ENCODE peak calls at places on chromosomes 6 and 20, in ten cellular contexts. J is brain microvascular endothelial cell; L is AG10803; G is GM23338; C is lower lobe of right lung; N is CD8-positive, alpha-beta T cell; E is heart right ventricle; F is tibial artery; V is dorsolateral prefrontal cortex; H is ovary. P is an unnamed sample.

GRCh38 chr6:20417819-20418218 is 16.1 kb downstream of the E2F3 start:
- DNase-seq in J (no peak), L (no peak), G (no peak), C (no peak), N (no peak), E (no peak), F (no peak), V (no peak), H (no peak), P (no peak)

GRCh38 chr20:53698321-53698978 is 104.8 kb upstream of the ZNF217 start:
- DNase-seq in J (no peak), L (no peak), G (no peak), C (no peak), N (no peak), E (no peak), F (no peak), V (no peak), H (no peak), P (no peak)

GRCh38 chr20:50303573-50304500 is 113.2 kb downstream of the CEBPB start:
- DNase-seq in J (peak; percentile 67), L (peak; percentile 95), G (no peak), C (peak; percentile 75), N (no peak), E (peak; percentile 79), F (peak; percentile 86), V (peak; percentile 67), H (peak; percentile 93), P (peak; percentile 99)

GRCh38 chr6:157464653-157465535 is 83.9 kb downstream of the ZDHHC14 start:
- DNase-seq in J (no peak), L (no peak), G (peak; percentile 28), C (no peak), N (no peak), E (no peak), F (no peak), V (no peak), H (no peak), P (peak; percentile 2)

GRCh38 chr6:88814909-88815308 is 148.5 kb downstream of the RNGTT start:
- DNase-seq in J (no peak), L (no peak), G (no peak), C (no peak), N (no peak), E (no peak), F (no peak), V (no peak), H (no peak), P (no peak)

GRCh38 chr20:48064929-48065328 is 279.6 kb upstream of the SULF2 start:
- DNase-seq in J (peak; percentile 45), L (peak; percentile 58), G (no peak), C (no peak), N (no peak), E (no peak), F (no peak), V (no peak), H (no peak), P (peak; percentile 11)

GRCh38 chr6:151070666-151071065 is 169.1 kb upstream of the AKAP12 start:
- DNase-seq in J (peak; percentile 71), L (peak; percentile 60), G (no peak), C (no peak), N (no peak), E (no peak), F (no peak), V (no peak), H (no peak), P (peak; percentile 94)

GRCh38 chr6:129590408-129591022 is 119.5 kb downstream of the ARHGAP18 start:
- DNase-seq in J (peak; percentile 87), L (peak; percentile 76), G (no peak), C (no peak), N (no peak), E (no peak), F (no peak), V (no peak), H (no peak), P (peak; percentile 88)

GRCh38 chr6:119028106-119028505 is 50.4 kb downstream of the FAM184A start:
- DNase-seq in J (no peak), L (no peak), G (peak; percentile 34), C (no peak), N (no peak), E (no peak), F (no peak), V (no peak), H (no peak), P (no peak)

GRCh38 chr20:23340524-23340923 is 10.1 kb upstream of the NXT1 start:
- DNase-seq in J (peak; percentile 73), L (peak; percentile 73), G (peak; percentile 80), C (no peak), N (no peak), E (peak; percentile 41), F (peak; percentile 78), V (peak; percentile 81), H (peak; percentile 45), P (peak; percentile 81)

GRCh38 chr20:20199338-20200160 is 147.2 kb downstream of the CFAP61 start:
- DNase-seq in J (no peak), L (no peak), G (peak; percentile 28), C (no peak), N (no peak), E (no peak), F (no peak), V (no peak), H (no peak), P (no peak)

GRCh38 chr20:47502801-47503239 is 1.1 kb downstream of the NCOA3 start:
- DNase-seq in J (peak; percentile 11), L (peak; percentile 65), G (peak; percentile 44), C (no peak), N (peak; percentile 21), E (no peak), F (no peak), V (no peak), H (no peak), P (peak; percentile 63)

GRCh38 chr20:25285091-25285647 is 37.3 kb downstream of the PYGB start:
- DNase-seq in J (no peak), L (no peak), G (peak; percentile 59), C (peak; percentile 38), N (no peak), E (no peak), F (peak; percentile 57), V (no peak), H (peak; percentile 9), P (no peak)

GRCh38 chr6:98847767-98848538 is 13.6 kb downstream of the POU3F2 start:
- DNase-seq in J (no peak), L (no peak), G (peak; percentile 76), C (peak; percentile 46), N (no peak), E (peak; percentile 15), F (peak; percentile 62), V (no peak), H (no peak), P (no peak)

GRCh38 chr6:106359989-106360409 is 518 bp upstream of the CRYBG1 start:
- DNase-seq in J (no peak), L (no peak), G (no peak), C (no peak), N (no peak), E (no peak), F (no peak), V (no peak), H (no peak), P (no peak)

GRCh38 chr20:4956200-4956810 is 45.0 kb downstream of the SLC23A2 start:
- DNase-seq in J (no peak), L (peak; percentile 63), G (peak; percentile 81), C (no peak), N (no peak), E (no peak), F (no peak), V (no peak), H (no peak), P (peak; percentile 86)

DNA sequence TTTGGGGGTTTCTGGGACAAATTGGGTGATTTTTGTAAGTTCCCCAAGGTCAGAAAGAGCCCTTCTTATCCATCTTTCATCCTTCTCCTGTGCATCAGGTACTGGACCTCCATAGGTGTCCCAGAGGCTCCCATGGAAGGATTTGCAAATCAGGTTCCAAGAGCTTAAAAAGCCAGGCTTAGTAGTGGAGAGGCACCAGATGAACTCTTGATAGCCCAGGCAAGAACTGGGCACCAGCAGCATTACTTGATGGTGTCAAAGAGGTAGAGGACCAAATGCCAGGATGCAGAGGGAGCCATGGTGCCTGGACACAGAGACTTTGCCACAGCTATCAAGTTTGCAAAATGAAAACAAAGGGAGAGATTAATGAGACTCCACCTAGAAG is 20.9 kb upstream of the TRAM2 start:
- DNase-seq in J (no peak), L (no peak), G (no peak), C (no peak), N (no peak), E (no peak), F (no peak), V (no peak), H (no peak), P (no peak)
- H3K4me3 ChIP-seq in J (no peak overlapping the region), L (no peak overlapping the region), G (no peak overlapping the region), C (no peak overlapping the region), N (no peak overlapping the region), E (peak overlapping the region; percentile 37), F (no peak overlapping the region), V (no peak overlapping the region), H (no peak overlapping the region), P (no peak overlapping the region)

DNA sequence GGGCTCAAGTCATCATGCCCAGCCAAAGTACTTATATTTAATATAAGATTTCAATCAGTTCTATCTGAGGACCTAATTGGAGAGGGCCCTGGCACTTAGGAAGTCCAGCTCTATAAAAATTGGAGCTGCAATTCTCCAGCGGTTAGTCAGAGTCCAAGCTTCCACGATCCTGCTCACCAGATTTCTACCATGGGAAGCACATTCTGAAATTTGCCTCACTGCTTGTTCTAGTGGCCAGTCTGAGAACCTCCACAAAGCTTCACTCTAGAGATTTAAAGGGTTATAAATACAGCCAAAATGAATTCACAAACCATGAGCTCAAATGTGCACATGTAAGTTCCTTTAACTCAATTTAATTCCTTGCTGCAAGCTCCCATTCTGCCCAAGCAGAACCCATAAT is 33.5 kb downstream of the PNLDC1 start:
- DNase-seq in J (peak; percentile 39), L (peak; percentile 66), G (no peak), C (no peak), N (no peak), E (no peak), F (peak; percentile 10), V (no peak), H (no peak), P (peak; percentile 80)
- TF ChIP-seq CTCF in J (no peak), L (peak; percentile 49), G (no peak), C (no peak), N (no peak), E (no peak), F (peak; percentile 17), V (no peak), H (no peak), P (peak; percentile 62)

DNA sequence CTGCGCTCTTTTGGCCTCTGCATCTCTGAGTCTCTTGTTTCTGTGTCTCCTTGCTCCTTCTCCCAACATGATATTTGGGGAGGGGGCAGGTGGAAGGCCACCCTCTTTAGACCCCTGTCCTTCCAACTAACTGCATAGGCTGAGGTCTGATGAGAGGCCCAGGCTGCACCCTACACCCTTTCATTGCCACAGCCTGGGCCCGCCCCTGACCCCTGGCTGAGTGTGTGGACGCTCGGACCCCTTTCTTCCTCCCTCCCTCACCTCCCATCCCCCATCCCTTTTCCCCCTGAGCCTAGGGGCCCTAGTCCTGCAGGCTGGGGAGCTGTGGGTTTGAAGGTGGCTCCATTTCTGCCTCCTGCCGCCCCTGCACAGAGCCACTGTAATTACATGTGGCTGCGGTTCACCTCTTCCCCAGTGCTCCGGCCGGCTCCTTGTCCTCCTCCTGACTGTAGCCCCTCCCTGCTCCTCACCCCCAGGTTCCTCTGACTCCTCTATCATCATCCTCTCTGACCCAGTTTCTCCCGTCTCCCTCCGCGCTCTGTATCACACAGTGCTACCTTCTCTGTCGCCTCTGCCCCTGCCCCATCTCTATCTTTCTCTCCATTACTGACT is 6.8 kb downstream of the MDFI start:
- DNase-seq in J (no peak), L (no peak), G (peak; percentile 43), C (peak; percentile 14), N (no peak), E (no peak), F (peak; percentile 50), V (no peak), H (no peak), P (no peak)
- H3K4me3 ChIP-seq in J (no peak overlapping the region), L (no peak overlapping the region), G (peak overlapping the region; percentile 24), C (no peak overlapping the region), N (no peak overlapping the region), E (no peak overlapping the region), F (no peak overlapping the region), V (no peak overlapping the region), H (no peak overlapping the region), P (no peak overlapping the region)

GRCh38 chr6:7991536-7991935 is 72.7 kb downstream of the BLOC1S5 start:
- DNase-seq in J (no peak), L (no peak), G (no peak), C (no peak), N (no peak), E (no peak), F (no peak), V (no peak), H (no peak), P (no peak)
- TF ChIP-seq CTCF in J (no peak), L (no peak), G (no peak), C (no peak), N (no peak), E (no peak), F (no peak), V (no peak), H (no peak), P (no peak)

P was measured in fibroblast of the aortic adventitia.